ENCODE peak calls at places on chromosome 3, in four cellular contexts. I is HCT116, R is HepG2, E is K562. J is an unnamed sample.

GRCh38 chr3:193910886-193911738 is 224.8 kb upstream of the HES1 start:
- DNase-seq in I (no peak), R (no peak), E (peak), J (no peak)

GRCh38 chr3:101870138-101870537 is 20.8 kb downstream of the NFKBIZ start:
- DNase-seq in I (no peak), R (no peak), E (no peak), J (no peak)

GRCh38 chr3:53483821-53484220 is 10.6 kb upstream of the CACNA1D start:
- DNase-seq in I (no peak), R (no peak), E (no peak), J (no peak)

GRCh38 chr3:52308308-52308707 is 7.8 kb upstream of the DNAH1 start:
- DNase-seq in I (no peak), R (no peak), E (no peak), J (no peak)

GRCh38 chr3:27721717-27722564 is at the start of gene EOMES:
- DNase-seq in I (peak), R (peak), E (no peak), J (no peak)

GRCh38 chr3:150911780-150912179 is 6.5 kb upstream of the MINDY4B start:
- DNase-seq in I (no peak), R (no peak), E (no peak), J (no peak)

GRCh38 chr3:188947401-188947982 is 224.3 kb upstream of the TPRG1 start:
- DNase-seq in I (peak), R (no peak), E (peak), J (peak)

GRCh38 chr3:108001457-108001856 is 89.4 kb downstream of the CD47 start:
- DNase-seq in I (no peak), R (no peak), E (no peak), J (no peak)

GRCh38 chr3:128222771-128223386 is 69.6 kb downstream of the EEFSEC start:
- DNase-seq in I (no peak), R (no peak), E (peak), J (no peak)

GRCh38 chr3:112413722-112414121 is 80.8 kb downstream of the CD200 start:
- DNase-seq in I (no peak), R (no peak), E (no peak), J (no peak)

GRCh38 chr3:196989721-196990262 is 21.2 kb upstream of the PIGZ start:
- DNase-seq in I (no peak), R (peak), E (no peak), J (no peak)

GRCh38 chr3:36926292-36926897 is 18.5 kb downstream of the TRANK1 start:
- DNase-seq in I (no peak), R (no peak), E (no peak), J (no peak)

GRCh38 chr3:53328750-53329149 is 18.6 kb downstream of the DCP1A start:
- DNase-seq in I (no peak), R (no peak), E (peak), J (no peak)

GRCh38 chr3:52068055-52068704 is 11.8 kb upstream of the DUSP7 start:
- DNase-seq in I (no peak), R (no peak), E (no peak), J (no peak)

GRCh38 chr3:40477671-40478070 is 749 bp downstream of the ZNF619 start:
- DNase-seq in I (no peak), R (no peak), E (peak), J (no peak)

GRCh38 chr3:114093596-114093995 is 37.1 kb downstream of the QTRT2 start:
- DNase-seq in I (peak), R (no peak), E (peak), J (no peak)

GRCh38 chr3:114685053-114685630 is 391.3 kb downstream of the TIGIT start:
- DNase-seq in I (no peak), R (no peak), E (no peak), J (no peak)

GRCh38 chr3:138923531-138923994 is 23.4 kb downstream of the FOXL2 start:
- DNase-seq in I (peak), R (peak), E (peak), J (peak)

GRCh38 chr3:189389346-189389745 is 217.6 kb downstream of the TPRG1 start:
- DNase-seq in I (no peak), R (no peak), E (no peak), J (no peak)

GRCh38 chr3:56005196-56005805 is 463.0 kb downstream of the ERC2 start:
- DNase-seq in I (no peak), R (no peak), E (no peak), J (no peak)

GRCh38 chr3:175005193-175005592 is 146.1 kb downstream of the NAALADL2 start:
- DNase-seq in I (no peak), R (no peak), E (no peak), J (no peak)

GRCh38 chr3:98602078-98602678 is 8.8 kb upstream of the CPOX start:
- DNase-seq in I (peak), R (peak), E (peak), J (peak)

GRCh38 chr3:32143849-32144757 is 37.7 kb downstream of the GPD1L start:
- DNase-seq in I (peak), R (peak), E (peak), J (peak)

GRCh38 chr3:124217542-124217941 is 225.6 kb upstream of the ROPN1 start:
- DNase-seq in I (peak), R (peak), E (peak), J (no peak)

GRCh38 chr3:127182848-127183714 is 9.8 kb upstream of the PRR23E start:
- DNase-seq in I (peak), R (no peak), E (no peak), J (no peak)

GRCh38 chr3:127177226-127177625 is 15.7 kb upstream of the PRR23E start:
- DNase-seq in I (no peak), R (peak), E (peak), J (no peak)

GRCh38 chr3:127183931-127184869 is 8.7 kb upstream of the PRR23E start:
- DNase-seq in I (no peak), R (no peak), E (no peak), J (no peak)

GRCh38 chr3:127182446-127182845 is 10.5 kb upstream of the PRR23E start:
- DNase-seq in I (no peak), R (no peak), E (no peak), J (no peak)

GRCh38 chr3:127180859-127181258 is 12.1 kb upstream of the PRR23E start:
- DNase-seq in I (no peak), R (no peak), E (no peak), J (no peak)
- TF ChIP-seq TCF7L2 in I (no peak), R (no peak), E (no peak), J (no peak)

DNA sequence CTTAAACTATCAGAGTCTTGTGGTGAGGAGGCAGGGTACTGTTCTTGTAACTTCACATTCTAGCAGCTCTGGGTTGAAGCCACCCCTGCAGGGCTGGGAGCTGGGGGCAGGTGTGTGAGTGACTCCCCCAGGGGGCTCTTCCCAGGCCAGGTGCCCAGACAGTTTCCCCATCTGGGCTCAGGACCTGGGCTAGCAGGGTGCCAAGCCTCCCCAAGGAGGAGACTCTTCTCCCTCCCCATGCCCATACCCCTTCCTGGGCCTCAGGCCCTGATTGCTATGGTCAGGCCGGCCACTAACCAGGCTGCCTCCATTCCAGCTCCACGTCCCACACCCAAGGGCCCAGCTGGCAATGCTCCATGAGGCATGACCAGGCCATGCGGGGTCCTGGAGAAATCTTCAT is 22.0 kb upstream of the CHCHD6 start:
- DNase-seq in I (no peak), R (no peak), E (no peak), J (no peak)
- TF ChIP-seq TCF7L2 in I (no peak), R (no peak), E (no peak), J (no peak)

GRCh38 chr3:47607335-47607734 is 28.7 kb upstream of the CSPG5 start:
- DNase-seq in I (no peak), R (no peak), E (no peak), J (no peak)
- TF ChIP-seq TCF7L2 in I (no peak), R (no peak), E (no peak), J (no peak)

DNA sequence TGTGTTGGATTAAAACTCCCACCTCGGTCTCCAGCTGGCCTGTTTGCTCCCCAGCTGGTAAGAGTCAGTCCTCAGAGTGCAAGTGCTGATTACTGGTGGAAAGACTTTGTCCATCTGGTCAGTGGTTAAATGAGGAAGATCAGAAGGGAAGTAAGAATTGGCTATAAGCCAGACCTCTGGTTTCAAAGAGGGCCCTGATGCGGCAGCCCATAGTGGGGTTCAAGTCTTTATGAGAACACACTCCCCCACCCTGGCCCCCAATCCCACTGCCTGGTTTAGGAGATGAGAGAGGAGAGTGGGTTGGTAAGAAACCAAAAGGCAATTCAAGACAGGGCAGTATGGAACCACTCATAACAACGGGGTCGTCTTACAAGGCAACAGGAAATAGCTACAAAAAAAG is 65.0 kb downstream of the FRMD4B start:
- DNase-seq in I (no peak), R (no peak), E (no peak), J (no peak)
- TF ChIP-seq TCF7L2 in I (no peak), R (no peak), E (no peak), J (no peak)

DNA sequence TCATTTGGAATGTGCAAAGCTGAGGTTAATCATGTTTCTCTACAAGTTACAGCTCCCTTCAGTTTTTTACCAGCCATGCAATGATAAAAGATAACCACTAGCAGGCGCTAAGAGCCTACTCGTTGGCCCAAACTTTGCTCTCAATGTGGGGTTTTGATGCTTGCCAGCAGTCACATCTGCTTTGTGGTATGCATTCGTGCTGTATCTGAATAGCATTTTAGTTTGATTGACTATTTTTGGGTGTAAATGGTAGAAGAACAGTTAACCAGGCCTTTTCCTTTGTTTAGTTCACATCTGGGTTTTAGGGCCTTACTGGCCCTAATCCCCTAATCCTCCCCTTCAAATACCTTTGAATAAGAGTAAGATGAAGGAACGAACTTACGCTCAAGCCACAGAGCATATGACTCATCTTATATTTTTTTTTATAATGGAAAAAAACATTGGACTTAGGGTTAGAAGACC is 4.4 kb upstream of the CLDN11 start:
- DNase-seq in I (peak), R (peak), E (peak), J (peak)
- TF ChIP-seq TCF7L2 in I (no peak), R (no peak), E (no peak), J (no peak)

GRCh38 chr3:9183011-9183410 is 66.4 kb downstream of the SRGAP3 start:
- DNase-seq in I (no peak), R (no peak), E (no peak), J (no peak)

GRCh38 chr3:9183811-9184463 is 65.5 kb downstream of the SRGAP3 start:
- DNase-seq in I (no peak), R (no peak), E (no peak), J (no peak)

GRCh38 chr3:9178697-9179096 is 70.7 kb downstream of the SRGAP3 start:
- DNase-seq in I (no peak), R (no peak), E (no peak), J (no peak)

GRCh38 chr3:9179826-9180763 is 69.4 kb downstream of the SRGAP3 start:
- DNase-seq in I (no peak), R (no peak), E (no peak), J (no peak)

DNA sequence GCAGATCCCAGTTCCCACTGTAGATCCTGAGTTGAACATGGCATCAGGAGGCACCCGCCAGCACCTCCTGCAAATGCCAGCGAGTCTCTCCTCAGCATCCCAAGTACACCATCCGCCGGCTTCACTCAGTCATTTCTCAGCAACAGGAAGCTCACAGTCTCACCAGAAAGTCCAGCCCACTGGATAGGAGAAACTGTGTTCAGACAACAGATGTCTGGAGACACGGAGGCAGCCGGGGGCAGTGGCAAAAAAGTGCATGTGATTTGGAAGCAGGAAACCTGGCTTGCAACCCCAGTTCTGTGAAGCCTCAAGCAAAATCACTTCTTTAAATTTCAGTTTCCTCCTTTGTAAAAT is 68.7 kb downstream of the SRGAP3 start:
- DNase-seq in I (no peak), R (no peak), E (no peak), J (no peak)
- TF ChIP-seq TCF7L2 in I (no peak), R (no peak), E (no peak), J (no peak)

GRCh38 chr3:46539443-46540005 is 26.6 kb downstream of the LRRC2 start:
- DNase-seq in I (no peak), R (no peak), E (no peak), J (no peak)
- TF ChIP-seq TCF7L2 in I (no peak), R (no peak), E (no peak), J (no peak)

GRCh38 chr3:172222474-172223071 is 183.2 kb downstream of the FNDC3B start:
- DNase-seq in I (no peak), R (no peak), E (no peak), J (no peak)

GRCh38 chr3:172223870-172224269 is 184.5 kb downstream of the FNDC3B start:
- DNase-seq in I (no peak), R (no peak), E (no peak), J (no peak)

GRCh38 chr3:172225215-172225707 is 185.9 kb downstream of the FNDC3B start:
- DNase-seq in I (no peak), R (no peak), E (no peak), J (no peak)

GRCh38 chr3:172226831-172227230 is 187.5 kb downstream of the FNDC3B start:
- DNase-seq in I (no peak), R (no peak), E (no peak), J (no peak)

DNA sequence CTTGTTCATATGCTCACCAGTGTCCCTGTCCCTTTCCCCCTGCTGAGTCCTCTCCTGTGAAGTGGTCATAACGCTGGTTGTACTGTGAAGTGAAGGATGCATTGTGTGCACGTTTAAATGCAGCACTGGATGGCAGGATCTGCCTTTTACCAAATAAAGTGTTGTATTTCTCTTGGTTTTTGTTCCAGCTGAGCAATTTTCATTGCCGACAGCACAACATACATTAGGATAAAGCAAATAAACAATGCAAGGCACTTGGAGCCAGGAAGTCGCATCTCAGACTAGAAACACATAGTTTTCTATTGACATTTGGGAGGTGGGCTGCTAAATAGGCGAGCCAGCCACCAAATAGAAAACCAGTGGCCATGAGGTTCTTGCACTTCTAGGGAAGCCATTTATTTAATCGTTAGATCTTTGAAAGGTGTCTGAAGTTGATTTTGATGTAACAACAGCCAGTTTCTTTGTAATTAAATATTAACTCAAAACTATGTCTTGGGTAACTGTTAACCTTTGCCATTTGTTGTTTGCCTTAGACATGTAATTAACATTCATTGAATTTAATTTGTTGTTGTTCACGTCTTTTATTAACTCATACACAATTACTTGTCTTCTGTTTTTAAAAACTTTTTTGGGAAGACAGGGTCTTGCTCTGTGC is 185.3 kb downstream of the FNDC3B start:
- DNase-seq in I (no peak), R (no peak), E (no peak), J (no peak)
- TF ChIP-seq TCF7L2 in I (no peak), R (no peak), E (no peak), J (no peak)

J was measured in Panc1.